ENCODE peak calls at places on chromosomes 3 and 15, in seven cellular contexts. D is glutamatergic neuron; V is skeletal muscle cell; F is HFF-Myc; J is DMS153; O is bronchial epithelial cell; Y is stimulated activated CD8-positive, alpha-beta memory T cell treated with anti-CD3 and anti-CD28 coated beads, Interleukin-4, amount 100 ng/mL, for 1 hour. M is an unnamed sample.

GRCh38 chr15:93212578-93212977 is 123.6 kb upstream of the RGMA start:
- DNase-seq in D (no peak), V (no peak), F (no peak), J (no peak), O (no peak), Y (no peak), M (no peak)

GRCh38 chr15:90598053-90598577 is 68.4 kb downstream of the CRTC3 start:
- DNase-seq in D (no peak), V (no peak), F (no peak), J (no peak), O (no peak), Y (no peak), M (no peak)

GRCh38 chr15:60605879-60606304 is 127.0 kb upstream of the ICE2 start:
- DNase-seq in D (no peak), V (peak; percentile 52), F (peak; percentile 48), J (no peak), O (no peak), Y (no peak), M (no peak)

GRCh38 chr3:114878119-114878839 is 268.8 kb downstream of the ZBTB20 start:
- DNase-seq in D (no peak), V (peak; percentile 13), F (no peak), J (no peak), O (peak; percentile 73), Y (no peak), M (no peak)

GRCh38 chr15:70866982-70867644 is 13.2 kb upstream of the LARP6 start:
- DNase-seq in D (no peak), V (no peak), F (no peak), J (no peak), O (no peak), Y (no peak), M (no peak)

GRCh38 chr3:33062814-33063346 is 34.1 kb downstream of the GLB1 start:
- DNase-seq in D (no peak), V (no peak), F (no peak), J (no peak), O (no peak), Y (no peak), M (no peak)

GRCh38 chr3:183824761-183825379 is 507 bp downstream of the MAP6D1 start:
- DNase-seq in D (peak; percentile 53), V (no peak), F (no peak), J (no peak), O (no peak), Y (no peak), M (no peak)

GRCh38 chr3:184685646-184686045 is 26.2 kb downstream of the MAGEF1 start:
- DNase-seq in D (no peak), V (no peak), F (no peak), J (no peak), O (no peak), Y (no peak), M (no peak)

GRCh38 chr3:124686028-124686670 is 44.1 kb upstream of the UMPS start:
- DNase-seq in D (no peak), V (no peak), F (no peak), J (no peak), O (peak; percentile 91), Y (no peak), M (peak; percentile 64)

GRCh38 chr15:82995938-82996337 is 9.9 kb downstream of the RAMAC start:
- DNase-seq in D (no peak), V (no peak), F (no peak), J (no peak), O (no peak), Y (no peak), M (no peak)

GRCh38 chr3:12884790-12885584 is 43.6 kb upstream of the RPL32 start:
- DNase-seq in D (no peak), V (no peak), F (no peak), J (no peak), O (no peak), Y (no peak), M (no peak)

GRCh38 chr3:42664443-42664814 is 10.9 kb downstream of the ZBTB47 start:
- DNase-seq in D (no peak), V (no peak), F (no peak), J (no peak), O (no peak), Y (no peak), M (no peak)

GRCh38 chr3:178169421-178169820 is 366.8 kb upstream of the KCNMB2 start:
- DNase-seq in D (no peak), V (no peak), F (no peak), J (no peak), O (no peak), Y (no peak), M (no peak)

GRCh38 chr15:49037546-49037940 is 8.7 kb downstream of the SECISBP2L start:
- DNase-seq in D (no peak), V (no peak), F (no peak), J (no peak), O (no peak), Y (no peak), M (no peak)

GRCh38 chr3:58178528-58179234 is 32.1 kb downstream of the DNASE1L3 start:
- DNase-seq in D (no peak), V (no peak), F (no peak), J (no peak), O (no peak), Y (no peak), M (no peak)

GRCh38 chr3:127193341-127193740 is 410 bp downstream of the PRR23E start:
- DNase-seq in D (no peak), V (no peak), F (no peak), J (no peak), O (no peak), Y (no peak), M (no peak)

GRCh38 chr3:73637042-73637441 is 12.3 kb upstream of the PDZRN3 start:
- DNase-seq in D (no peak), V (no peak), F (no peak), J (peak; percentile 12), O (no peak), Y (no peak), M (no peak)

GRCh38 chr3:12483364-12483763 is 916 bp upstream of the TSEN2 start:
- DNase-seq in D (no peak), V (no peak), F (no peak), J (no peak), O (peak; percentile 18), Y (no peak), M (no peak)

GRCh38 chr3:148433665-148434064 is 264.0 kb upstream of the AGTR1 start:
- DNase-seq in D (no peak), V (no peak), F (no peak), J (no peak), O (no peak), Y (no peak), M (no peak)

GRCh38 chr3:137709011-137709601 is 55.0 kb upstream of the SOX14 start:
- DNase-seq in D (no peak), V (no peak), F (no peak), J (peak; percentile 12), O (peak; percentile 17), Y (no peak), M (peak; percentile 5)

GRCh38 chr15:43285609-43286037 is 18.9 kb upstream of the TGM5 start:
- DNase-seq in D (peak; percentile 37), V (peak; percentile 15), F (peak; percentile 50), J (no peak), O (peak; percentile 63), Y (peak; percentile 11), M (peak; percentile 49)

GRCh38 chr3:50257990-50258389 is 11.0 kb upstream of the SEMA3B start:
- DNase-seq in D (no peak), V (no peak), F (no peak), J (no peak), O (no peak), Y (no peak), M (no peak)

GRCh38 chr3:22284559-22284958 is 533.5 kb upstream of the ZNF385D start:
- DNase-seq in D (no peak), V (no peak), F (no peak), J (no peak), O (peak; percentile 29), Y (no peak), M (no peak)

GRCh38 chr3:188352196-188352927 is 198.4 kb downstream of the LPP start:
- DNase-seq in D (no peak), V (no peak), F (no peak), J (no peak), O (no peak), Y (no peak), M (no peak)

GRCh38 chr3:112384769-112385168 is 51.8 kb downstream of the CD200 start:
- DNase-seq in D (no peak), V (no peak), F (no peak), J (no peak), O (no peak), Y (no peak), M (no peak)

GRCh38 chr3:58272891-58273290 is 33.2 kb upstream of the RPP14 start:
- DNase-seq in D (no peak), V (no peak), F (peak; percentile 3), J (no peak), O (no peak), Y (no peak), M (no peak)

GRCh38 chr3:183502237-183502636 is 53.3 kb downstream of the KLHL6 start:
- DNase-seq in D (no peak), V (no peak), F (no peak), J (no peak), O (no peak), Y (no peak), M (no peak)

GRCh38 chr3:181056276-181056675 is 66.7 kb upstream of the DNAJC19 start:
- DNase-seq in D (no peak), V (no peak), F (no peak), J (no peak), O (no peak), Y (no peak), M (no peak)

GRCh38 chr15:49901867-49902775 is 216.9 kb downstream of the ATP8B4 start:
- DNase-seq in D (no peak), V (no peak), F (no peak), J (no peak), O (peak; percentile 23), Y (no peak), M (no peak)

GRCh38 chr3:124999317-124999716 is 56.5 kb downstream of the HEG1 start:
- DNase-seq in D (no peak), V (no peak), F (no peak), J (no peak), O (no peak), Y (no peak), M (no peak)

GRCh38 chr15:101463265-101463664 is 26.2 kb downstream of the PCSK6 start:
- DNase-seq in D (no peak), V (no peak), F (no peak), J (no peak), O (no peak), Y (no peak), M (no peak)

M was measured in foreskin keratinocyte.